ENCODE peak calls at places on chromosomes 1 and 21, in five cellular contexts. N is right atrium auricular region, B is stomach, Z is tibial artery, M is endodermal cell. K is an unnamed sample. For H3K4me1, the result is how much of the 10 kb centered on the place peaks cover.

GRCh38 chr1:103525114-103525606 is 339 bp upstream of the RNPC3 start:
- DNase-seq in B (no peak), Z (no peak), N (no peak), M (peak), K (no peak)

GRCh38 chr1:244012232-244012631 is 38.9 kb upstream of the ZBTB18 start:
- DNase-seq in Z (no peak), M (peak), B (no peak), N (no peak), K (no peak)

GRCh38 chr21:25625036-25625435 is 14.0 kb upstream of the JAM2 start:
- DNase-seq in N (no peak), B (no peak), Z (no peak), M (no peak), K (no peak)

GRCh38 chr1:206766251-206766856 is 4.2 kb upstream of the IL19 start:
- DNase-seq in B (peak), M (no peak), N (no peak), Z (peak), K (peak)

GRCh38 chr1:13725714-13726175 is 25.8 kb downstream of the PRDM2 start:
- DNase-seq in M (peak), N (no peak), Z (no peak), B (peak), K (no peak)

GRCh38 chr1:110897685-110898084 is 24.7 kb downstream of the CD53 start:
- DNase-seq in N (no peak), B (no peak), M (no peak), Z (no peak), K (no peak)

GRCh38 chr1:43935711-43936427 is 2.3 kb downstream of the ARTN start:
- DNase-seq in N (no peak), Z (no peak), B (peak), M (peak), K (no peak)

GRCh38 chr21:42298657-42299056 is 16.6 kb downstream of the TFF3 start:
- DNase-seq in M (no peak), Z (no peak), N (no peak), B (no peak), K (no peak)

GRCh38 chr1:205435904-205436573 is 14.2 kb upstream of the LEMD1 start:
- DNase-seq in Z (no peak), N (no peak), B (no peak), M (peak), K (no peak)

GRCh38 chr1:92797961-92798360 is 13.1 kb upstream of the EVI5 start:
- DNase-seq in M (no peak), B (no peak), Z (no peak), N (no peak), K (no peak)

GRCh38 chr1:154607084-154607747 is 770 bp downstream of the ADAR start:
- DNase-seq in B (no peak), Z (no peak), N (no peak), M (no peak), K (no peak)

GRCh38 chr21:29194342-29194741 is 63.9 kb downstream of the MAP3K7CL start:
- DNase-seq in B (no peak), N (no peak), Z (no peak), M (no peak), K (no peak)

GRCh38 chr1:117147856-117148588 is 26.5 kb upstream of the TRIM45 start:
- DNase-seq in Z (no peak), N (no peak), B (no peak), M (no peak), K (no peak)

GRCh38 chr1:61641578-61642336 is 83.2 kb downstream of the TM2D1 start:
- DNase-seq in Z (peak), N (peak), M (peak), B (peak), K (peak)

GRCh38 chr1:10829965-10830515 is 33.6 kb upstream of the CASZ1 start:
- DNase-seq in B (no peak), N (no peak), Z (no peak), M (no peak), K (no peak)

GRCh38 chr1:28807046-28807445 is 4.9 kb upstream of the OPRD1 start:
- DNase-seq in N (no peak), B (no peak), Z (no peak), M (peak), K (no peak)

GRCh38 chr1:12143631-12144155 is 23.1 kb upstream of the TNFRSF1B start:
- DNase-seq in N (peak), B (peak), Z (peak), M (no peak), K (peak)

GRCh38 chr21:25790122-25790951 is 55.6 kb downstream of the GABPA start:
- DNase-seq in N (no peak), Z (no peak), M (peak), B (no peak), K (no peak)

GRCh38 chr1:97834903-97835302 is 85.9 kb downstream of the DPYD start:
- DNase-seq in M (no peak), Z (no peak), N (no peak), B (no peak), K (no peak)

GRCh38 chr21:15682182-15682895 is 47.4 kb upstream of the USP25 start:
- DNase-seq in Z (no peak), B (no peak), M (no peak), N (no peak), K (no peak)

GRCh38 chr1:3186526-3186921 is 117.5 kb downstream of the PRDM16 start:
- DNase-seq in Z (peak), M (peak), B (peak), N (peak), K (peak)

GRCh38 chr1:94025383-94026340 is 95.3 kb downstream of the ABCA4 start:
- DNase-seq in B (no peak), M (peak), N (no peak), Z (no peak), K (no peak)

GRCh38 chr21:37873655-37874054 is 42.6 kb downstream of the KCNJ6 start:
- DNase-seq in M (peak), Z (no peak), N (no peak), B (no peak), K (no peak)

GRCh38 chr1:18447509-18448220 is 33.1 kb upstream of the KLHDC7A start:
- DNase-seq in M (peak), B (no peak), N (no peak), Z (no peak), K (no peak)

GRCh38 chr1:18452550-18452949 is 28.2 kb upstream of the KLHDC7A start:
- DNase-seq in Z (no peak), B (no peak), N (no peak), M (peak), K (no peak)

GRCh38 chr1:18446751-18447150 is 34.0 kb upstream of the KLHDC7A start:
- DNase-seq in M (no peak), Z (no peak), B (no peak), N (no peak), K (no peak)

GRCh38 chr1:18443573-18444520 is 36.9 kb upstream of the KLHDC7A start:
- DNase-seq in N (no peak), Z (no peak), B (no peak), M (no peak), K (no peak)

DNA sequence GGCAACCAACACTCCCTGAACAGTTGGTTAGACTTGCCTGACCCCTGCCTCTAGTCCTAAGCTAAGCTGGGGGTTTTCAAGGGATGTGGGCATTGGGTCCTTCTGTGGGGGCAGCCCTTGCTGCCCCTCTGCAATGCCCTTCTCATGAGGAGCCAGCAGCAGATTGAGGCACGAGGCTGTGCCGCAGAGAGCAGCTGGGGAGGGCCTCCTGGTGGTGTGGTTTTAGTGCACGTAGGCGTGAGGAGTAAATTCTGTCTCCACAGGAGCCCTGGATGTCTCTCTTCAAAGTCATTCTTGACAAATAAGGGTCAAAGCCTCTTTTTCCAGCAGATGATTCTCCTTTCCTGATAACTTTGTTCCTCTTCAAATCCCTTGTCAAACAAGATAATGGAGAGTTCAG is 31.8 kb upstream of the KLHDC7A start:
- DNase-seq in B (no peak), M (peak), N (no peak), Z (no peak), K (no peak)
- H3K4me1 ChIP-seq in B (under half), M (under half), N (under half), Z (under half), K (under half)

DNA sequence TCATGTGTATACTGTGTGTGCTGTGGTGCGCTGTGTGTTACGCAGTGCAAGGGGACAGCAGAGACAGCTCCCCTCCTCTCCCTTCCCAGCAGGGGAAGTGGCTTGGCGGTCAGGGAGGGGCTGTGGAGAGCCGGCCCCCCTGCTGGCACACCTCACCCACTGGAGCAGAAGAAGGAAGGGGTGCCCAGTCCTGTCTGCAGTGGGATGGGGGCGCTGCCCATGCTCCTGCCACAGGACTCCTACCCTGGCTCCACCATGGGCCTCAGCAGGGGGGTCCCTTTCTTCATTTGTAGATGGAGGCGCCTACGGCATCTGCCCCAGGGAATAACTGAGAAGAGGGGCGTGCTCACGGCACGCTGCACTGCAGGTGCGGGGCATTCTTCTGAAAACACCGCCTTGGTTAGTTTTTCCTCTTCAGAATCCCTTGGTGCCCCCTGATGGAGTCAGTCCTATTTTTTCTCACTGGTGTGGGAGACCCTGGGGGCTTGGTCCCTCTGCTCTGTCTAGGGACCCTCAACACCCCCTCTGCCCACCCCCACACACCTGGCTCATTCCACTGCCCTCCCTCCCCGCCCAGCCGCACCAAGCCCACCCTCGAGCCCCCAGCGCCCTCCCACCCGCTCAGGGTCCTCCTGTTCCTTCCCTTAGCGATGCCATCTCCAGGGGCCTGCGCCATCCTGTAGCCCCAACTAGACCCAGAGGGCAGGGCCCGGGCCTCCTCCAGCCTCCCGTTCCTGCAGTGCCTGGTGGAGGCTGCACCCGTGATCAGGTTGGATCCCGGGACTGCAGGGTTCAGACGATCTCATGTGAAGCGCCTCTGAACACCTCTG is 13.7 kb upstream of the LDLRAP1 start:
- DNase-seq in M (no peak), N (no peak), B (no peak), Z (no peak), K (peak)
- TF ChIP-seq CTCF in M (no peak), N (no peak), B (no peak), Z (no peak), K (no peak)

GRCh38 chr1:19390901-19391595 is 78.9 kb downstream of the SLC66A1 start:
- DNase-seq in M (peak), B (peak), Z (peak), N (peak), K (no peak)
- H3K4me1 ChIP-seq in M (under half), B (under half), Z (under half), N (under half), K (under half)

GRCh38 chr1:151166506-151166956 is 587 bp downstream of the SCNM1 start:
- DNase-seq in M (no peak), Z (no peak), N (no peak), B (no peak), K (no peak)

GRCh38 chr1:151167116-151167515 is 1.2 kb downstream of the SCNM1 start:
- DNase-seq in N (no peak), Z (no peak), B (no peak), M (no peak), K (no peak)

GRCh38 chr1:151165281-151165737 is 393 bp downstream of the LYSMD1 start:
- DNase-seq in N (no peak), Z (peak), B (no peak), M (no peak), K (peak)

GRCh38 chr1:151164732-151165280 is 896 bp downstream of the LYSMD1 start:
- DNase-seq in N (no peak), B (peak), M (peak), Z (no peak), K (no peak)

DNA sequence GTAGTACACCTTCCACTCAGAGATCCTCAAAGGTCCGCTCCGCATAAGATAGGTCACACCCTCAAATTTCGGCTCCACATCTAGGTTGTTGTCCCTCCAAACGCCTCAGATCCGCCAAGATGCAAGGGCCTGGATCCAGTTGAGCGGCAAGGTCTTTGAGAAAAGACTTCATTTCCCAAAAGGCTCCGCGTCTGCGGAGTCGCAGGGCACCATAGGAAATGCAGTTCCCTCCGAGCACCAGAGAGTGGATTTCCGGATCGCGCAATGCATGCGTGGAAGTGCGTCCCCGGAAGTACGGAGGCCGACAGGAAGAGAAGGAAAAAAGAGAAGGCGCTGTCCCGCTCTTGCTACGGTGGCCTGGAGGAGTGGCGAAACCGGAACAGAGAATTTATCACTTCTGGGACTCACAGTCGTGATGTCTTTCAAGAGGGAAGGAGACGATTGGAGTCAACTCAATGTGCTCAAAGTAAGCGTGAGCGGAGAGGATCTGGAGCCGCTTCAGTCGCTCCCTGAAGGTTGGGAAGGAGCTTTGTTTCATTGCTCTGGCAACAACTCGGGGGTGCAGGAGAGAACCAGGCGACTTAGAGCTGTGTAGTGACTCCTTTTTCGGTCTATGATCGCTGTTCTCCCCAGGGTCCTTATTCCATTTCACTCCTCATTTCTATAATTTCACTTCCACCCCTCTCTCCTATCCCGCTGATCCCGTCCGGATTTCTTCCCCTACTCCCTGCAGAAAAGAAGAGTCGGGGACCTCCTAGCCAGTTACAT is at the start of the genes LYSMD1 and SCNM1:
- DNase-seq in Z (peak), M (peak), B (peak), N (peak), K (peak)
- TF ChIP-seq CTCF in Z (no peak), M (no peak), B (no peak), N (peak), K (no peak)

DNA sequence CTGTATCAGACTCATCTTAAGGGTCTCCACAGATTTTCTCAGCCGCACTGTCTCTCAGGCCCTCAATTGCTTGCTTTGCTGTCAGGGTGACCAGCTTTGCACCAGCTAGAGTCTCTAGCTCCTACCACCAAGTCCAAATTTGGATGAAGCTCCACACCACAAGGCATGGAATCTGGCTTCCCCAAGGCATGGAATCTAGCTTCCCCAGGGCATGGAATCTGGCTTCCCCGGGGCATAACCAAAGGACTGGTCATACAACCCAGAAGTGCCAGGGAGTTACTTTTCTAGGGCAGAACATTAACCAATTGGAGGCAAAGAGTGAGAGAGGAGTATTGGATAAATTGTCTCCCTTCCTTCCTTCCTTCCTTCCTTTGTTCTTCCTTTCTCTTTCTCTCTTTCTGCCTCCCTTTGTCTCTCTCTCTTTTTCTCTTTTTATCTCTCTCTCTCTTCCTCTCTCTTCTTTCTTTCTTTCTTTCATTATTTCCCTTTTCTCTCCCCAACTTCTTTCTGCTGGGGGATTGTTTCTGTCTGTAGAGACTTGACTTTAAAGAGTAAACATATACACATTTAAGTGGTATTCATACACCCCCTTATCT is 76.9 kb upstream of the HAO2 start:
- DNase-seq in Z (no peak), N (no peak), M (no peak), B (no peak), K (no peak)
- H3K4me1 ChIP-seq in Z (under half), N (under half), M (under half), B (under half), K (under half)

GRCh38 chr1:240734001-240734400 is 122.0 kb upstream of the GREM2 start:
- DNase-seq in N (no peak), M (no peak), B (no peak), Z (no peak), K (no peak)

GRCh38 chr1:240737761-240738265 is 125.9 kb upstream of the GREM2 start:
- DNase-seq in Z (no peak), B (no peak), M (no peak), N (no peak), K (no peak)

GRCh38 chr1:240737268-240737667 is 125.3 kb upstream of the GREM2 start:
- DNase-seq in Z (no peak), M (no peak), N (no peak), B (no peak), K (no peak)

DNA sequence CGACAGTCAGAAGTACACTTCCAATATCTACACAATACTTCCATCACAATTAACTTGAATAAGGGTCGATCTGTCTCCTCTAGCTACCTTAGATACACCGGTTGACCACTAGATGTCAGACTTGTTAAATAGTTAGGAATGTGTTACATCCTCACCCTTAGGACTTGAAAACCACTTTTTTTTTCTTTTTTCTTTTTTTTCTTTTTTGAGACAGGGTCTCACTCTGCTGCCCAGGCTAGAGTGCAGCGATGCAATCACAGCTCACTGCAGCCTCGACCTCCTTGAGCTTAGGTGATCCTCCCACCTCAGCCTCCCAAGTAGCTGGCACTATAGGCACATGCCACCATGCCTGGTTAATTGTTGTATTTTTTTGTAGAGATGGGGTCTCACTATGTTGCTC is 120.4 kb upstream of the GREM2 start:
- DNase-seq in M (no peak), B (no peak), N (no peak), Z (no peak), K (no peak)
- TF ChIP-seq CTCF in M (peak), B (no peak), N (peak), Z (peak), K (peak)

K was measured in left lung.